ENCODE peak calls at places on chromosomes 3 and 15, in seven cellular contexts. D, Z, M, N, U, J and Y are unnamed samples. For H3K4me1, the result is how much of the 10 kb centered on the place peaks cover.

GRCh38 chr15:81049835-81050234 is 49.1 kb downstream of the TLNRD1 start:
- DNase-seq in D (peak), Z (no peak), M (no peak), N (no peak), U (no peak), J (no peak), Y (no peak)

GRCh38 chr3:52982839-52983238 is 63.0 kb downstream of the SFMBT1 start:
- DNase-seq in D (no peak), Z (no peak), M (no peak), N (no peak), U (no peak), J (no peak), Y (peak)

GRCh38 chr3:3560566-3561336 is 238.5 kb upstream of the LRRN1 start:
- DNase-seq in D (no peak), Z (no peak), M (no peak), N (no peak), U (no peak), J (no peak), Y (no peak)

GRCh38 chr3:17744693-17745092 is 2.3 kb upstream of the TBC1D5 start:
- DNase-seq in D (no peak), Z (no peak), M (no peak), N (no peak), U (no peak), J (no peak), Y (no peak)

GRCh38 chr15:78044407-78045155 is 32.9 kb downstream of the TBC1D2B start:
- DNase-seq in D (no peak), Z (no peak), M (no peak), N (no peak), U (no peak), J (no peak), Y (no peak)

GRCh38 chr15:99717129-99718024 is 15.9 kb downstream of the LYSMD4 start:
- DNase-seq in D (no peak), Z (no peak), M (peak), N (no peak), U (no peak), J (no peak), Y (no peak)

GRCh38 chr3:192487032-192487431 is 240.3 kb downstream of the FGF12 start:
- DNase-seq in D (no peak), Z (no peak), M (no peak), N (no peak), U (no peak), J (no peak), Y (no peak)

GRCh38 chr3:160945346-160945745 is 159.8 kb downstream of the B3GALNT1 start:
- DNase-seq in D (no peak), Z (no peak), M (no peak), N (no peak), U (no peak), J (no peak), Y (no peak)

GRCh38 chr3:13524979-13525669 is 23.8 kb upstream of the FBLN2 start:
- DNase-seq in D (no peak), Z (no peak), M (no peak), N (no peak), U (no peak), J (no peak), Y (no peak)

GRCh38 chr3:136336329-136337100 is 86.4 kb downstream of the PCCB start:
- DNase-seq in D (no peak), Z (no peak), M (no peak), N (no peak), U (no peak), J (no peak), Y (no peak)

GRCh38 chr3:31219131-31219843 is 313.4 kb upstream of the STT3B start:
- DNase-seq in D (no peak), Z (no peak), M (no peak), N (no peak), U (no peak), J (no peak), Y (no peak)

GRCh38 chr15:40941528-40942336 is 11.5 kb upstream of the CHAC1 start:
- DNase-seq in D (peak), Z (peak), M (peak), N (no peak), U (peak), J (peak), Y (peak)

GRCh38 chr15:61069369-61070075 is 159.6 kb downstream of the RORA start:
- DNase-seq in D (no peak), Z (peak), M (no peak), N (no peak), U (no peak), J (no peak), Y (no peak)

GRCh38 chr15:38558714-38559059 is 5.9 kb downstream of the RASGRP1 start:
- DNase-seq in D (no peak), Z (no peak), M (no peak), N (no peak), U (no peak), J (no peak), Y (no peak)

GRCh38 chr3:13073042-13073906 is at the start of gene IQSEC1:
- DNase-seq in D (no peak), Z (no peak), M (peak), N (no peak), U (peak), J (no peak), Y (peak)

GRCh38 chr3:11514191-11514770 is 129.4 kb downstream of the VGLL4 start:
- DNase-seq in D (peak), Z (peak), M (no peak), N (no peak), U (peak), J (no peak), Y (no peak)

GRCh38 chr15:67124911-67125588 is 59.6 kb downstream of the SMAD3 start:
- DNase-seq in D (no peak), Z (no peak), M (no peak), N (peak), U (no peak), J (no peak), Y (no peak)

GRCh38 chr3:168812234-168812633 is 716.5 kb upstream of the GOLIM4 start:
- DNase-seq in D (no peak), Z (no peak), M (no peak), N (no peak), U (no peak), J (no peak), Y (no peak)

GRCh38 chr3:38576131-38577088 is 73.1 kb downstream of the SCN5A start:
- DNase-seq in D (no peak), Z (no peak), M (no peak), N (no peak), U (peak), J (no peak), Y (no peak)

GRCh38 chr15:22963546-22964125 is 16.5 kb downstream of the CYFIP1 start:
- DNase-seq in D (no peak), Z (no peak), M (peak), N (no peak), U (no peak), J (peak), Y (no peak)

GRCh38 chr3:71858493-71859127 is 73.7 kb upstream of the PROK2 start:
- DNase-seq in D (no peak), Z (no peak), M (no peak), N (no peak), U (no peak), J (no peak), Y (no peak)

GRCh38 chr3:191753186-191753585 is 292.2 kb downstream of the PYDC2 start:
- DNase-seq in D (no peak), Z (no peak), M (no peak), N (no peak), U (no peak), J (no peak), Y (no peak)

GRCh38 chr3:36496734-36497133 is 116.4 kb downstream of the STAC start:
- DNase-seq in D (no peak), Z (no peak), M (no peak), N (no peak), U (no peak), J (no peak), Y (no peak)

GRCh38 chr3:178618197-178618596 is 82.0 kb downstream of the KCNMB2 start:
- DNase-seq in D (no peak), Z (no peak), M (no peak), N (no peak), U (no peak), J (no peak), Y (no peak)

GRCh38 chr3:12817341-12817705 is 20.8 kb downstream of the CAND2 start:
- DNase-seq in D (no peak), Z (no peak), M (peak), N (no peak), U (no peak), J (no peak), Y (no peak)

DNA sequence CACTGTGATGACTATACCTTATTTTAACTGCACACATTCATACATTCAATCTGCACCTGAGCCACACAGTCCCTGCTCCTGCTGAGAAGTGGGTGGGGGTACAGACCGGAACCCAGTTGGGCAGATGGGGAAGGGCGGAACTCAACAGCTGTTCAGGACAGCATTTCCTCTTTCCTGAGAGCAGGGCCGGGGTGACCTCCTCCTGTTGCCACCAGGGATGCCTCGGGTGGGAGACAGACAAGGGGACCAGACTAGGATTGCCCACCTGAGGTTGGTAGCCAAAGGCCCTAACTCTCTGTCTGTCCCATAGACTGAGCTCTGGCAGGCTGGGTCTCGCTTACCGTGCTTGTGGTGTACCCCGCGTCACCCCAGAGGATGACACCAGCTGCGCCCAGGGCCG is 3.9 kb downstream of the HYAL2 start:
- DNase-seq in D (no peak), Z (no peak), M (no peak), N (no peak), U (no peak), J (no peak), Y (no peak)
- H3K27ac ChIP-seq in D (peak), Z (no peak), M (peak), N (peak), U (peak), J (peak), Y (no peak)

GRCh38 chr3:126959921-126960603 is 22.9 kb upstream of the PLXNA1 start:
- DNase-seq in D (peak), Z (peak), M (peak), N (no peak), U (no peak), J (peak), Y (no peak)
- H3K4me1 ChIP-seq in D (under half), Z (under half), M (under half), N (under half), U (under half), J (half or more), Y (under half)

GRCh38 chr3:29286841-29287240 is 6.0 kb downstream of the RBMS3 start:
- DNase-seq in D (no peak), Z (peak), M (no peak), N (no peak), U (no peak), J (no peak), Y (no peak)
- TF ChIP-seq POLR2AphosphoS5 in D (no peak), Z (no peak), M (no peak), N (no peak), U (no peak), J (no peak), Y (no peak)

DNA sequence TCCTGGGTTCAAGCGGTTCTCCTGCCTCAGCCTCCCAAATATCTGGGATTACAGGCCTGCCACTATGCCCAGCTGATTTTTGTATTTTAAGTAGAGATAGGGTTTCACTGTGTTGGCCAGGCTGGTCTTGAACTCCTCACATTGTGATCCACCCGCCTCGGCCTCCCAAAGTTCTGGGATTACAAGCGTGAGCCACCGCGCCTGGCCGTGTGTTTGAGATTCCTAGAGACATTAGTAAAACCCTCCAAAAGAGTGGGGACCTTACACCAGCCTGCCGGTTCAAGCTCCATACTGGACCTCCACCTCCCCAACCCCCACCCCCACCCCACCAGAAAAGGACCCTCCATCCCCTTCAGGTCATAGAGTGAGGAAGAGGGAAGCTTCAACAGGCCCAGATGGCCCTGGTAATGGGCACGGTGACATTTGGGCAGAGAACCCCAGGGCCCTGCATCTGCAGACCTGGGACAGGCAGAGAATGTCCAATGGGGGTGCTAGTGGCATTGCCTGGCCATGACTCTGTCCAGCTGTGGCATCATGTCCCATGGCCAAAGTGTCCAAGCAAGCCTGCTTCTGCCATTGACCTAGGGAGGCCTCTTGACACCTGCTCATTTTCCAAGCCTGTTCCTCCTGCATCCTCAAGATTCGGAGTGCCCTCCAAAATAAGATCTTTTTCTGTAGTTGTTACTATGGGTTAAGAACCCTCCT is 108.9 kb upstream of the KLF13 start:
- DNase-seq in D (no peak), Z (no peak), M (no peak), N (no peak), U (no peak), J (no peak), Y (no peak)
- H3K27ac ChIP-seq in D (no peak), Z (no peak), M (peak), N (no peak), U (peak), J (no peak), Y (no peak)

GRCh38 chr3:65952842-65953241 is 85.9 kb downstream of the MAGI1 start:
- DNase-seq in D (no peak), Z (no peak), M (no peak), N (no peak), U (no peak), J (no peak), Y (no peak)

GRCh38 chr3:65951836-65952505 is 86.7 kb downstream of the MAGI1 start:
- DNase-seq in D (peak), Z (peak), M (no peak), N (peak), U (no peak), J (no peak), Y (no peak)

GRCh38 chr3:65948833-65949573 is 89.7 kb downstream of the MAGI1 start:
- DNase-seq in D (no peak), Z (peak), M (no peak), N (no peak), U (no peak), J (no peak), Y (no peak)

GRCh38 chr3:65953301-65953812 is 85.4 kb downstream of the MAGI1 start:
- DNase-seq in D (peak), Z (peak), M (no peak), N (peak), U (peak), J (peak), Y (peak)

DNA sequence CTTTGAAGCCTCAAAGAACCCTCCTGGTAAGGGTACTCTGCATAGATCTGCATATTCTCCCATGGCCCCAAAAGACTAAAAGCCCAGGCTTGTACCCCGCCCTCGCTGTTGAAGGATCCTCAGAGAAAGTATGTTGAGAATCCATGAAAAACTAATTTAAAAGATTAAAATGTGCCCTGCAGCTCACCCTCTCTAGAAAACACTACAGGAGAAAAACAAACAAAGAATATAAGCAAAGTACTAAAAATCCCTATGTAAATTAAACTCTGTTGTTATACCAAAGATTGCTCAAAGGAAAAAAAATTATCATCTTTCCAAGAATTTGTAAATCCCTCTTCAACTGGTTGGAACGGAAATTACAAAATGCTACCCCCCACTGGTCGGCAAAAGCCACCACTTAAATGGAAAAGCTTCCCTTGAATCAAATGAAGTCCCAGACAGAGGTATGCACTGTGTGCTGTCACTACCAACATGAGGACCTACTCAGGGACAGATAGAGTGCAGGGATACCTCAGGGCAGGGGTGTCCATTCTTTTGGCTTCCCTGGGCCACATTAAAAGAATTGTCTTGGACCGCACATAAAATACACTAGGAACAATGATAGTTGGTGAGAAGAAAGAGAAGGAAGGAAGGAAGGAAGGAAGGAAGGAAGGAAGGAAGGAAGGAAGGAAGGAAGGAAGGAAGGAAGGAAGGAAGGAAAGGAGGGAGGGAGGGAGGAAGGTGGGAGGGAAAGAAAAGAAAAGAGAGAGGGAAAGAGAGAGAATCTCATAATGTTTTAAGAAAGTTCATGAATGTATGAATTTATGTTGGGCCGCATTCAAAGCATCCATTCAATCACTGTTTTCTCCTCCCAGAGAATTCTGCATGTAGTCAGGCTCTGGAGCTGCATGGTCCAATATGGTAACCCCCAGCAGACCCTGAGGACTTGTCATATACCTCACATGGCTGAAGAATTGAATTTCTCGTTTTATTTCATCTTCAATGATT is 88.1 kb downstream of the MAGI1 start:
- DNase-seq in D (no peak), Z (no peak), M (no peak), N (no peak), U (no peak), J (no peak), Y (no peak)
- H3K4me1 ChIP-seq in D (half or more), Z (half or more), M (half or more), N (half or more), U (half or more), J (under half), Y (under half)

GRCh38 chr3:20041197-20041780 is 1.0 kb downstream of the KAT2B start:
- DNase-seq in D (peak), Z (peak), M (peak), N (no peak), U (peak), J (peak), Y (peak)
- TF ChIP-seq POLR2AphosphoS5 in D (no peak), Z (no peak), M (peak), N (no peak), U (peak), J (peak), Y (peak)

DNA sequence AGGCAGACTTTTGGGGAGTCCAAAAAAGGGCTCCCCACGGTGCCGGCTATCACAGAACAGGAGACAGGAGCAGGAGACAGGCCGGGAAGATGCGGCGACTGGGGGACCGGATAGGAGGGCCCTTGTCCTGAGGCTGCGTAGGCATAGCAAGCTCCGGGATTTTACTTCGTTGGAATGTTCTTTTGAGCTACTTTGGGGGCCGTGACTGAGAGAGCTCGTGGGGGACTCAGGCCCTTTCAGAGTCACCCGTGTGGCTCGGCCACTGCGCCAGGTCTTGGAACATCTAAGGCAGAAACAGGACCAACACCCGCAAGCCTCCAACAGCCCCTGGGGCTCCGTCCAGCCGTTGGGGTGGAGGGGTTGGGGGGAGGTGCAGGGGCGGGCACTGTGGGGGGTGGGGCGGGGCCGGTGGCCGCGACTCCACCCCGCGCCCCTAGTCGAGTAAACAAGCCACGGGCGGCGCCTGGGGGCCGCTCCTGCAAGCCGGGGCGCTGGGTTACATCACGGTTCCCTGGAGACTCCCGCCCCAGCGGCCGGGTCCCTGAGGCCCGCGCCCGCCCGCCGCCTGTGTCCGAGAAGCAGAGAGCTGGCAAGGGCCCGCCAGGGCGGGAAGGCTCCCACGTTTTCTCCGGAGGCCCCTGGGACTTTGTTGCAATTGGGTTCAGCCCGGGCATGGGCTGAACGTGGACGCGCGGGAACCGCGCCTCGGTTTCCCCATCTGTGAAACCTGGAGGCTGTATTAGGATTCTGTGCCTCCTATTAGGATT is 23.3 kb upstream of the C15orf39 start:
- DNase-seq in D (peak), Z (no peak), M (peak), N (no peak), U (peak), J (no peak), Y (peak)
- H3K27ac ChIP-seq in D (peak), Z (no peak), M (peak), N (no peak), U (peak), J (peak), Y (peak)